ENCODE peak calls at places on chromosomes 6 and 20, in seven cellular contexts. One of them, this sample, is unnamed.

GRCh38 chr6:71410681-71411080 is 122.1 kb downstream of the OGFRL1 start:
- DNase-seq in DND-41: no peak
- DNase-seq in NCI-H1417 treated with DMSO at 0.1 percent for 48 hours: no peak
- DNase-seq in AG09319: no peak
- DNase-seq in stimulated activated naive CD8-positive, alpha-beta T cell treated with anti-CD3 and anti-CD28 coated beads, Interleukin-15, amount 100 ng/mL, for 72 hours: no peak
- DNase-seq in skeletal muscle cell: peak
- DNase-seq in hypothalamus: no peak
- DNase-seq in this sample: no peak

GRCh38 chr6:46113370-46113769 is 16.4 kb upstream of the ENPP4 start:
- DNase-seq in DND-41: no peak
- DNase-seq in AG09319: no peak
- DNase-seq in skeletal muscle cell: no peak
- DNase-seq in hypothalamus: no peak
- DNase-seq in stimulated activated naive CD8-positive, alpha-beta T cell treated with anti-CD3 and anti-CD28 coated beads, Interleukin-15, amount 100 ng/mL, for 72 hours: no peak
- DNase-seq in NCI-H1417 treated with DMSO at 0.1 percent for 48 hours: peak
- DNase-seq in this sample: peak

GRCh38 chr6:72616406-72617015 is 5.4 kb upstream of the KCNQ5 start:
- DNase-seq in hypothalamus: no peak
- DNase-seq in DND-41: no peak
- DNase-seq in stimulated activated naive CD8-positive, alpha-beta T cell treated with anti-CD3 and anti-CD28 coated beads, Interleukin-15, amount 100 ng/mL, for 72 hours: no peak
- DNase-seq in AG09319: no peak
- DNase-seq in NCI-H1417 treated with DMSO at 0.1 percent for 48 hours: no peak
- DNase-seq in skeletal muscle cell: no peak
- DNase-seq in this sample: no peak

GRCh38 chr6:18138906-18139305 is 16.0 kb downstream of the TPMT start:
- DNase-seq in DND-41: no peak
- DNase-seq in hypothalamus: no peak
- DNase-seq in NCI-H1417 treated with DMSO at 0.1 percent for 48 hours: no peak
- DNase-seq in AG09319: no peak
- DNase-seq in stimulated activated naive CD8-positive, alpha-beta T cell treated with anti-CD3 and anti-CD28 coated beads, Interleukin-15, amount 100 ng/mL, for 72 hours: no peak
- DNase-seq in skeletal muscle cell: no peak
- DNase-seq in this sample: no peak

GRCh38 chr20:61898405-61898804 is 167.3 kb downstream of the TAF4 start:
- DNase-seq in hypothalamus: no peak
- DNase-seq in NCI-H1417 treated with DMSO at 0.1 percent for 48 hours: no peak
- DNase-seq in DND-41: no peak
- DNase-seq in AG09319: no peak
- DNase-seq in skeletal muscle cell: no peak
- DNase-seq in stimulated activated naive CD8-positive, alpha-beta T cell treated with anti-CD3 and anti-CD28 coated beads, Interleukin-15, amount 100 ng/mL, for 72 hours: no peak
- DNase-seq in this sample: no peak

GRCh38 chr6:167420177-167420576 is 95.3 kb downstream of the TTLL2 start:
- DNase-seq in DND-41: no peak
- DNase-seq in NCI-H1417 treated with DMSO at 0.1 percent for 48 hours: no peak
- DNase-seq in stimulated activated naive CD8-positive, alpha-beta T cell treated with anti-CD3 and anti-CD28 coated beads, Interleukin-15, amount 100 ng/mL, for 72 hours: no peak
- DNase-seq in skeletal muscle cell: no peak
- DNase-seq in hypothalamus: no peak
- DNase-seq in AG09319: no peak
- DNase-seq in this sample: no peak

GRCh38 chr20:2305946-2306345 is 10.1 kb downstream of the TGM3 start:
- DNase-seq in stimulated activated naive CD8-positive, alpha-beta T cell treated with anti-CD3 and anti-CD28 coated beads, Interleukin-15, amount 100 ng/mL, for 72 hours: no peak
- DNase-seq in hypothalamus: no peak
- DNase-seq in DND-41: no peak
- DNase-seq in skeletal muscle cell: no peak
- DNase-seq in NCI-H1417 treated with DMSO at 0.1 percent for 48 hours: peak
- DNase-seq in AG09319: no peak
- DNase-seq in this sample: peak

GRCh38 chr6:32177182-32177787 is 920 bp upstream of the RNF5 start:
- DNase-seq in NCI-H1417 treated with DMSO at 0.1 percent for 48 hours: no peak
- DNase-seq in stimulated activated naive CD8-positive, alpha-beta T cell treated with anti-CD3 and anti-CD28 coated beads, Interleukin-15, amount 100 ng/mL, for 72 hours: no peak
- DNase-seq in DND-41: peak
- DNase-seq in skeletal muscle cell: no peak
- DNase-seq in hypothalamus: no peak
- DNase-seq in AG09319: no peak
- DNase-seq in this sample: no peak

GRCh38 chr6:44156494-44157151 is 2.0 kb upstream of the CAPN11 start:
- DNase-seq in AG09319: no peak
- DNase-seq in hypothalamus: no peak
- DNase-seq in NCI-H1417 treated with DMSO at 0.1 percent for 48 hours: no peak
- DNase-seq in DND-41: no peak
- DNase-seq in stimulated activated naive CD8-positive, alpha-beta T cell treated with anti-CD3 and anti-CD28 coated beads, Interleukin-15, amount 100 ng/mL, for 72 hours: no peak
- DNase-seq in skeletal muscle cell: no peak
- DNase-seq in this sample: no peak

GRCh38 chr20:57657537-57658446 is 37.6 kb upstream of the ZBP1 start:
- DNase-seq in hypothalamus: no peak
- DNase-seq in DND-41: peak
- DNase-seq in skeletal muscle cell: no peak
- DNase-seq in stimulated activated naive CD8-positive, alpha-beta T cell treated with anti-CD3 and anti-CD28 coated beads, Interleukin-15, amount 100 ng/mL, for 72 hours: peak
- DNase-seq in AG09319: no peak
- DNase-seq in NCI-H1417 treated with DMSO at 0.1 percent for 48 hours: no peak
- DNase-seq in this sample: no peak

GRCh38 chr6:2891768-2892170 is 11.3 kb downstream of the SERPINB9 start:
- DNase-seq in stimulated activated naive CD8-positive, alpha-beta T cell treated with anti-CD3 and anti-CD28 coated beads, Interleukin-15, amount 100 ng/mL, for 72 hours: peak
- DNase-seq in skeletal muscle cell: peak
- DNase-seq in DND-41: peak
- DNase-seq in hypothalamus: no peak
- DNase-seq in AG09319: no peak
- DNase-seq in NCI-H1417 treated with DMSO at 0.1 percent for 48 hours: peak
- DNase-seq in this sample: no peak

GRCh38 chr6:166351715-166352285 is 9.5 kb upstream of the SFT2D1 start:
- DNase-seq in stimulated activated naive CD8-positive, alpha-beta T cell treated with anti-CD3 and anti-CD28 coated beads, Interleukin-15, amount 100 ng/mL, for 72 hours: no peak
- DNase-seq in DND-41: no peak
- DNase-seq in skeletal muscle cell: no peak
- DNase-seq in NCI-H1417 treated with DMSO at 0.1 percent for 48 hours: peak
- DNase-seq in hypothalamus: peak
- DNase-seq in AG09319: no peak
- DNase-seq in this sample: no peak

GRCh38 chr20:38726849-38727601 is 2.7 kb downstream of the SLC32A1 start:
- DNase-seq in hypothalamus: peak
- DNase-seq in skeletal muscle cell: no peak
- DNase-seq in NCI-H1417 treated with DMSO at 0.1 percent for 48 hours: no peak
- DNase-seq in DND-41: peak
- DNase-seq in stimulated activated naive CD8-positive, alpha-beta T cell treated with anti-CD3 and anti-CD28 coated beads, Interleukin-15, amount 100 ng/mL, for 72 hours: peak
- DNase-seq in AG09319: no peak
- DNase-seq in this sample: no peak